ENCODE peak calls at places on chromosomes 2 and 18, in eight cellular contexts. X, V, R, O, H, L, M and J are unnamed samples.
A peak's percentile ranks its signal among the peaks of the same experiment; 100 is the strongest.

GRCh38 chr2:45173513-45173912 is 164.3 kb upstream of the SIX2 start:
- DNase-seq in X (no peak), V (no peak), R (no peak), O (peak; percentile 51), H (no peak), L (peak; percentile 97), M (no peak), J (no peak)

GRCh38 chr2:239816571-239816970 is 208.6 kb downstream of the NDUFA10 start:
- DNase-seq in X (no peak), V (no peak), R (no peak), O (no peak), H (no peak), L (no peak), M (no peak), J (peak; percentile 39)

GRCh38 chr2:127768775-127769479 is 42.0 kb downstream of the WDR33 start:
- DNase-seq in X (no peak), V (no peak), R (no peak), O (no peak), H (no peak), L (no peak), M (no peak), J (no peak)

GRCh38 chr18:75478996-75479870 is 51.7 kb upstream of the SMIM21 start:
- DNase-seq in X (peak; percentile 58), V (no peak), R (no peak), O (no peak), H (peak; percentile 35), L (peak; percentile 69), M (no peak), J (no peak)

GRCh38 chr18:3652380-3653262 is 202.6 kb downstream of the TGIF1 start:
- DNase-seq in X (no peak), V (peak; percentile 36), R (peak; percentile 89), O (peak; percentile 92), H (no peak), L (peak; percentile 99), M (peak; percentile 69), J (no peak)

GRCh38 chr18:75211721-75212625 is 1.4 kb downstream of the TSHZ1 start:
- DNase-seq in X (peak; percentile 48), V (peak; percentile 45), R (no peak), O (no peak), H (peak; percentile 37), L (peak; percentile 33), M (no peak), J (peak; percentile 78)

GRCh38 chr18:46917808-46918600 is 602 bp downstream of the KATNAL2 start:
- DNase-seq in X (peak; percentile 48), V (peak; percentile 30), R (no peak), O (no peak), H (peak; percentile 49), L (no peak), M (no peak), J (no peak)

GRCh38 chr2:128941676-128942075 is 623.0 kb upstream of the HS6ST1 start:
- DNase-seq in X (no peak), V (no peak), R (no peak), O (no peak), H (no peak), L (no peak), M (no peak), J (no peak)

GRCh38 chr18:41266616-41267015 is 688.4 kb upstream of the PIK3C3 start:
- DNase-seq in X (no peak), V (no peak), R (no peak), O (peak; percentile 50), H (no peak), L (no peak), M (no peak), J (no peak)

GRCh38 chr2:55862269-55862668 is 61.3 kb downstream of the EFEMP1 start:
- DNase-seq in X (no peak), V (peak; percentile 57), R (no peak), O (peak; percentile 95), H (no peak), L (peak; percentile 95), M (peak; percentile 79), J (no peak)

GRCh38 chr2:44753552-44754285 is 187.8 kb upstream of the SIX3 start:
- DNase-seq in X (no peak), V (no peak), R (no peak), O (no peak), H (no peak), L (no peak), M (no peak), J (no peak)

GRCh38 chr2:159906315-159906714 is 108.3 kb upstream of the CD302 start:
- DNase-seq in X (no peak), V (no peak), R (no peak), O (no peak), H (no peak), L (no peak), M (no peak), J (no peak)

GRCh38 chr2:28582152-28582551 is 86.3 kb downstream of the PLB1 start:
- DNase-seq in X (no peak), V (no peak), R (no peak), O (no peak), H (no peak), L (no peak), M (no peak), J (no peak)

GRCh38 chr18:41323044-41323443 is 632.0 kb upstream of the PIK3C3 start:
- DNase-seq in X (no peak), V (no peak), R (no peak), O (no peak), H (no peak), L (peak; percentile 5), M (no peak), J (no peak)

GRCh38 chr2:77522883-77523282 is 707 bp upstream of the LRRTM4 start:
- DNase-seq in X (no peak), V (no peak), R (no peak), O (no peak), H (no peak), L (no peak), M (no peak), J (no peak)

GRCh38 chr2:77521482-77521881 is 694 bp downstream of the LRRTM4 start:
- DNase-seq in X (peak; percentile 73), V (no peak), R (no peak), O (no peak), H (no peak), L (no peak), M (no peak), J (no peak)

GRCh38 chr2:77519888-77520506 is 2.2 kb downstream of the LRRTM4 start:
- DNase-seq in X (no peak), V (no peak), R (no peak), O (no peak), H (no peak), L (no peak), M (no peak), J (no peak)

GRCh38 chr2:77520981-77521380 is 1.2 kb downstream of the LRRTM4 start:
- DNase-seq in X (peak; percentile 25), V (no peak), R (no peak), O (no peak), H (no peak), L (no peak), M (no peak), J (no peak)

GRCh38 chr2:77521931-77522470 is at the start of gene LRRTM4:
- DNase-seq in X (peak; percentile 72), V (no peak), R (no peak), O (no peak), H (no peak), L (peak; percentile 4), M (no peak), J (no peak)
- TF ChIP-seq CTCF in X (peak; percentile 41), V (no peak), R (no peak), O (no peak), H (no peak), L (no peak), M (no peak), J (peak; percentile 56)

GRCh38 chr18:63421514-63421913 is 762 bp downstream of the VPS4B start:
- DNase-seq in X (no peak), V (no peak), R (no peak), O (no peak), H (no peak), L (no peak), M (no peak), J (no peak)

GRCh38 chr18:63422087-63422861 is at the start of gene VPS4B:
- DNase-seq in X (peak; percentile 100), V (peak; percentile 99), R (peak; percentile 99), O (peak; percentile 99), H (peak; percentile 99), L (peak; percentile 99), M (peak; percentile 99), J (peak; percentile 99)

GRCh38 chr18:63427566-63427965 is 5.3 kb upstream of the VPS4B start:
- DNase-seq in X (no peak), V (no peak), R (no peak), O (no peak), H (no peak), L (peak; percentile 83), M (no peak), J (no peak)

DNA sequence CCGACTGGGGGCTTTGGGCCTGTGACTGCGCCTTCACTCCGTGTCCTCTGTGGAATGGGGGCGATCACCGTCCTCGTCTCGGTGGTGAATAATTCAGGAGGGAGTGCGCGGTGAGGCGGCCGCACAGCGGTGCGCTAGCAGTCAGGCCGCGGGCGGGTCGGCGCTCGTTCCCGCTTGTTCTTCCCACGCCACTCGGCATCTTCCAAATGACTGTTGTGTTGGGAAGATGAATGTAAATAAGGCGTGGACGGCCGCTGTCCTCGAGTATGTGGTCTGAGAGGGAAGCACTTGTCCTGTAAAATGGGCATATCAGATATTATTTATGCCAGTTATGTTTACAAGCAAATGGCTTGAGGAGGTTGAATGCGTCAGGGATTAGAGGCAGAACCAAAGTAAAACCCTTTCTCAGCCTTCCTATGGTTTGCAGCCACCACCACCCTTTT is 607 bp upstream of the VPS4B start:
- DNase-seq in X (no peak), V (no peak), R (no peak), O (no peak), H (no peak), L (no peak), M (no peak), J (no peak)
- TF ChIP-seq CTCF in X (peak; percentile 35), V (peak; percentile 40), R (no peak), O (no peak), H (no peak), L (no peak), M (no peak), J (peak; percentile 0)

DNA sequence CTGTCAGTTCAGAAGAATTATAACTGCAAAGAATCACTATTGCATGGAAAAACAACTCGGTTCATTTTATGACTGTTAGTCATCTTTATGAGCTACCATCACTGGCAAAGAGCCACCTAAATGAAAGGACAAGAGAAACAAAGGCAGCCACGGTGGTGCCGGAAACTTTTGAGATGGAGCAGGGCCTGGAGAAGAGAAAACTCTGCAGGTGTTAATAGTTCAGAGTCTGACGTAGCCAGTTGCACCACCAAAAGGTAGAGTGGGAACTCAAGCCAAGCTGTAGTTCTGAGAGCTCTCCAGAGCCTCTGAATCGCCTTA is 110.9 kb downstream of the FTCDNL1 start:
- DNase-seq in X (no peak), V (no peak), R (no peak), O (no peak), H (no peak), L (no peak), M (no peak), J (no peak)
- TF ChIP-seq CTCF in X (no peak), V (no peak), R (no peak), O (no peak), H (no peak), L (no peak), M (no peak), J (peak; percentile 44)

DNA sequence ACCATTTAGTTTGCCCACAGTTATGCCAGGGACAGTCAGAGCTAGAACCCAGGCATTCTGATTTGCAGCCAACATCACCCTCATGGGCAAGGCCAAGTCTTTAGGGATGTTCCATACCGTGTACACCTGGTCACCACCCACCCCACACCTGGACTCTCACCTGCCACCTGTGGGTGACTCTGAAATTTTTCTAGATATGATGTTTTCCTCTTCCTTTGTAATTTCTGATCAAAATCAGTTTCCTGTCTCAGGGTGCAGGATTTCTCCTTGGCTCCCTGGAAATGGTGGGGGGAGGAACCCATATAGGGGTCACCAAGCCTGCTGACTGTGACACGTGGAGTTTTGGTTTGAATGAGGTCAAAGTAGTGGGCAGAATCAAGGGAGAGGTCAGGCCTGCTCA is 138.2 kb downstream of the ACOXL start:
- DNase-seq in X (no peak), V (no peak), R (no peak), O (no peak), H (no peak), L (no peak), M (no peak), J (no peak)
- TF ChIP-seq CTCF in X (no peak), V (no peak), R (no peak), O (no peak), H (no peak), L (no peak), M (no peak), J (no peak)